ENCODE peak calls at places on chromosomes 3 and 15, in eight cellular contexts. C is right cardiac atrium; M is CMK; J is stimulated activated CD4-positive, alpha-beta T cell treated with anti-CD3 and anti-CD28 coated beads, Interleukin-1b, Interleukin-23, amount 100 ng/mL, for 1 hour; E is SK-MEL-5; X is RWPE1; P is activated CD4-positive, alpha-beta memory T cell treated with anti-CD3 and anti-CD28 coated beads for 36 hours; G is upper lobe of left lung. B is an unnamed sample.

GRCh38 chr15:99709243-99709986 is 23.8 kb downstream of the LYSMD4 start:
- DNase-seq in G (no peak), M (no peak), X (no peak), E (no peak), P (no peak), J (no peak), C (no peak), B (no peak)

GRCh38 chr15:68596691-68597090 is 17.9 kb downstream of the CORO2B start:
- DNase-seq in X (no peak), G (no peak), E (no peak), P (no peak), J (no peak), C (no peak), M (no peak), B (no peak)

GRCh38 chr3:69959581-69959980 is 40.0 kb upstream of the SAMMSON start:
- DNase-seq in G (no peak), M (no peak), C (no peak), X (no peak), E (no peak), P (no peak), J (no peak), B (no peak)

GRCh38 chr3:195154111-195154791 is 116.7 kb downstream of the XXYLT1 start:
- DNase-seq in G (peak), E (peak), C (no peak), M (no peak), P (no peak), J (no peak), X (no peak), B (no peak)

GRCh38 chr15:60004019-60004845 is at the start of gene FOXB1:
- DNase-seq in P (peak), C (no peak), E (no peak), G (no peak), J (no peak), X (no peak), M (peak), B (no peak)

GRCh38 chr15:37056168-37056893 is 44.0 kb downstream of the MEIS2 start:
- DNase-seq in C (peak), G (peak), X (no peak), J (no peak), P (no peak), M (no peak), E (no peak), B (no peak)

GRCh38 chr3:140834266-140835037 is 107.2 kb upstream of the SLC25A36 start:
- DNase-seq in X (peak), C (no peak), P (no peak), E (no peak), J (no peak), G (no peak), M (no peak), B (no peak)

GRCh38 chr3:23981955-23982354 is 36.9 kb downstream of the NR1D2 start:
- DNase-seq in X (no peak), G (no peak), M (no peak), J (no peak), P (no peak), E (no peak), C (peak), B (no peak)

GRCh38 chr3:65776494-65776893 is 262.2 kb downstream of the MAGI1 start:
- DNase-seq in G (no peak), X (no peak), J (no peak), M (no peak), C (no peak), P (no peak), E (no peak), B (no peak)

B was measured in amygdala.